ENCODE peak calls at places on chromosome 11, in nine cellular contexts. One of them, this sample, is unnamed.

GRCh38 chr11:122440783-122441701 is 214.5 kb upstream of the UBASH3B start:
- DNase-seq in GM13977: no peak
- DNase-seq in stimulated activated CD4-positive, alpha-beta T cell treated with anti-CD3 and anti-CD28 coated beads, Interleukin-12 subunit alpha, Interleukin-12 subunit beta, amount 100 ng/mL, for 24 hours: no peak
- DNase-seq in HFF-Myc: no peak
- DNase-seq in activated T-cell treated with anti-CD3 and anti-CD28 coated beads for 24 hours: no peak
- DNase-seq in heart right ventricle: peak; percentile 55
- DNase-seq in AML-193: no peak
- DNase-seq in ACHN: no peak
- DNase-seq in effector CD8-positive, alpha-beta T cell: no peak
- DNase-seq in this sample: no peak

GRCh38 chr11:92048415-92048814 is 176.2 kb upstream of the FAT3 start:
- DNase-seq in AML-193: no peak
- DNase-seq in activated T-cell treated with anti-CD3 and anti-CD28 coated beads for 24 hours: no peak
- DNase-seq in GM13977: no peak
- DNase-seq in HFF-Myc: no peak
- DNase-seq in heart right ventricle: no peak
- DNase-seq in stimulated activated CD4-positive, alpha-beta T cell treated with anti-CD3 and anti-CD28 coated beads, Interleukin-12 subunit alpha, Interleukin-12 subunit beta, amount 100 ng/mL, for 24 hours: no peak
- DNase-seq in ACHN: no peak
- DNase-seq in effector CD8-positive, alpha-beta T cell: no peak
- DNase-seq in this sample: no peak

GRCh38 chr11:17208257-17208999 is 642 bp upstream of the PIK3C2A start:
- DNase-seq in stimulated activated CD4-positive, alpha-beta T cell treated with anti-CD3 and anti-CD28 coated beads, Interleukin-12 subunit alpha, Interleukin-12 subunit beta, amount 100 ng/mL, for 24 hours: no peak
- DNase-seq in HFF-Myc: peak; percentile 35
- DNase-seq in activated T-cell treated with anti-CD3 and anti-CD28 coated beads for 24 hours: peak; percentile 15
- DNase-seq in AML-193: peak; percentile 24
- DNase-seq in effector CD8-positive, alpha-beta T cell: peak; percentile 34
- DNase-seq in ACHN: peak; percentile 78
- DNase-seq in heart right ventricle: peak; percentile 38
- DNase-seq in GM13977: peak; percentile 73
- DNase-seq in this sample: peak; percentile 63

GRCh38 chr11:110828086-110828485 is 115.8 kb upstream of the ARHGAP20 start:
- DNase-seq in GM13977: no peak
- DNase-seq in heart right ventricle: no peak
- DNase-seq in effector CD8-positive, alpha-beta T cell: no peak
- DNase-seq in HFF-Myc: no peak
- DNase-seq in stimulated activated CD4-positive, alpha-beta T cell treated with anti-CD3 and anti-CD28 coated beads, Interleukin-12 subunit alpha, Interleukin-12 subunit beta, amount 100 ng/mL, for 24 hours: no peak
- DNase-seq in activated T-cell treated with anti-CD3 and anti-CD28 coated beads for 24 hours: no peak
- DNase-seq in AML-193: no peak
- DNase-seq in ACHN: no peak
- DNase-seq in this sample: no peak

GRCh38 chr11:15673408-15673811 is 558.7 kb downstream of the INSC start:
- DNase-seq in effector CD8-positive, alpha-beta T cell: no peak
- DNase-seq in stimulated activated CD4-positive, alpha-beta T cell treated with anti-CD3 and anti-CD28 coated beads, Interleukin-12 subunit alpha, Interleukin-12 subunit beta, amount 100 ng/mL, for 24 hours: no peak
- DNase-seq in ACHN: no peak
- DNase-seq in GM13977: no peak
- DNase-seq in HFF-Myc: no peak
- DNase-seq in AML-193: no peak
- DNase-seq in activated T-cell treated with anti-CD3 and anti-CD28 coated beads for 24 hours: no peak
- DNase-seq in heart right ventricle: peak; percentile 38
- DNase-seq in this sample: no peak

GRCh38 chr11:14454861-14455632 is 44.6 kb downstream of the COPB1 start:
- DNase-seq in ACHN: peak; percentile 25
- DNase-seq in HFF-Myc: no peak
- DNase-seq in activated T-cell treated with anti-CD3 and anti-CD28 coated beads for 24 hours: no peak
- DNase-seq in GM13977: peak; percentile 24
- DNase-seq in effector CD8-positive, alpha-beta T cell: no peak
- DNase-seq in AML-193: peak; percentile 41
- DNase-seq in heart right ventricle: no peak
- DNase-seq in stimulated activated CD4-positive, alpha-beta T cell treated with anti-CD3 and anti-CD28 coated beads, Interleukin-12 subunit alpha, Interleukin-12 subunit beta, amount 100 ng/mL, for 24 hours: no peak
- DNase-seq in this sample: no peak

GRCh38 chr11:105109855-105110750 is 29.5 kb downstream of the CARD18 start:
- DNase-seq in ACHN: no peak
- DNase-seq in effector CD8-positive, alpha-beta T cell: no peak
- DNase-seq in heart right ventricle: peak; percentile 12
- DNase-seq in activated T-cell treated with anti-CD3 and anti-CD28 coated beads for 24 hours: no peak
- DNase-seq in HFF-Myc: no peak
- DNase-seq in AML-193: no peak
- DNase-seq in stimulated activated CD4-positive, alpha-beta T cell treated with anti-CD3 and anti-CD28 coated beads, Interleukin-12 subunit alpha, Interleukin-12 subunit beta, amount 100 ng/mL, for 24 hours: no peak
- DNase-seq in GM13977: no peak
- DNase-seq in this sample: no peak

GRCh38 chr11:69705901-69706787 is 2.3 kb upstream of the FGF19 start:
- DNase-seq in heart right ventricle: no peak
- DNase-seq in ACHN: no peak
- DNase-seq in stimulated activated CD4-positive, alpha-beta T cell treated with anti-CD3 and anti-CD28 coated beads, Interleukin-12 subunit alpha, Interleukin-12 subunit beta, amount 100 ng/mL, for 24 hours: no peak
- DNase-seq in AML-193: no peak
- DNase-seq in activated T-cell treated with anti-CD3 and anti-CD28 coated beads for 24 hours: no peak
- DNase-seq in HFF-Myc: no peak
- DNase-seq in effector CD8-positive, alpha-beta T cell: no peak
- DNase-seq in GM13977: no peak
- DNase-seq in this sample: no peak

GRCh38 chr11:108128772-108129171 is 7.4 kb downstream of the ACAT1 start:
- DNase-seq in ACHN: no peak
- DNase-seq in stimulated activated CD4-positive, alpha-beta T cell treated with anti-CD3 and anti-CD28 coated beads, Interleukin-12 subunit alpha, Interleukin-12 subunit beta, amount 100 ng/mL, for 24 hours: no peak
- DNase-seq in heart right ventricle: no peak
- DNase-seq in AML-193: no peak
- DNase-seq in GM13977: no peak
- DNase-seq in HFF-Myc: no peak
- DNase-seq in effector CD8-positive, alpha-beta T cell: no peak
- DNase-seq in activated T-cell treated with anti-CD3 and anti-CD28 coated beads for 24 hours: no peak
- DNase-seq in this sample: no peak

GRCh38 chr11:2222479-2222878 is 47.9 kb downstream of the ASCL2 start:
- DNase-seq in heart right ventricle: no peak
- DNase-seq in activated T-cell treated with anti-CD3 and anti-CD28 coated beads for 24 hours: no peak
- DNase-seq in AML-193: no peak
- DNase-seq in ACHN: no peak
- DNase-seq in HFF-Myc: peak; percentile 11
- DNase-seq in GM13977: no peak
- DNase-seq in stimulated activated CD4-positive, alpha-beta T cell treated with anti-CD3 and anti-CD28 coated beads, Interleukin-12 subunit alpha, Interleukin-12 subunit beta, amount 100 ng/mL, for 24 hours: no peak
- DNase-seq in effector CD8-positive, alpha-beta T cell: no peak
- DNase-seq in this sample: no peak

GRCh38 chr11:117356126-117356761 is 28.6 kb downstream of the CEP164 start:
- DNase-seq in AML-193: no peak
- DNase-seq in GM13977: no peak
- DNase-seq in activated T-cell treated with anti-CD3 and anti-CD28 coated beads for 24 hours: no peak
- DNase-seq in stimulated activated CD4-positive, alpha-beta T cell treated with anti-CD3 and anti-CD28 coated beads, Interleukin-12 subunit alpha, Interleukin-12 subunit beta, amount 100 ng/mL, for 24 hours: no peak
- DNase-seq in effector CD8-positive, alpha-beta T cell: no peak
- DNase-seq in ACHN: peak; percentile 1
- DNase-seq in HFF-Myc: no peak
- DNase-seq in heart right ventricle: no peak
- DNase-seq in this sample: no peak

GRCh38 chr11:34029176-34029575 is 22.4 kb upstream of the CAPRIN1 start:
- DNase-seq in stimulated activated CD4-positive, alpha-beta T cell treated with anti-CD3 and anti-CD28 coated beads, Interleukin-12 subunit alpha, Interleukin-12 subunit beta, amount 100 ng/mL, for 24 hours: no peak
- DNase-seq in GM13977: no peak
- DNase-seq in ACHN: no peak
- DNase-seq in AML-193: no peak
- DNase-seq in effector CD8-positive, alpha-beta T cell: no peak
- DNase-seq in activated T-cell treated with anti-CD3 and anti-CD28 coated beads for 24 hours: no peak
- DNase-seq in HFF-Myc: no peak
- DNase-seq in heart right ventricle: no peak
- DNase-seq in this sample: no peak

GRCh38 chr11:45736424-45736823 is 68.5 kb upstream of the SLC35C1 start:
- DNase-seq in effector CD8-positive, alpha-beta T cell: no peak
- DNase-seq in GM13977: no peak
- DNase-seq in AML-193: no peak
- DNase-seq in heart right ventricle: no peak
- DNase-seq in stimulated activated CD4-positive, alpha-beta T cell treated with anti-CD3 and anti-CD28 coated beads, Interleukin-12 subunit alpha, Interleukin-12 subunit beta, amount 100 ng/mL, for 24 hours: no peak
- DNase-seq in ACHN: no peak
- DNase-seq in HFF-Myc: peak; percentile 9
- DNase-seq in activated T-cell treated with anti-CD3 and anti-CD28 coated beads for 24 hours: no peak
- DNase-seq in this sample: no peak

GRCh38 chr11:71247551-71248250 is 4.7 kb downstream of the SHANK2 start:
- DNase-seq in effector CD8-positive, alpha-beta T cell: no peak
- DNase-seq in ACHN: no peak
- DNase-seq in stimulated activated CD4-positive, alpha-beta T cell treated with anti-CD3 and anti-CD28 coated beads, Interleukin-12 subunit alpha, Interleukin-12 subunit beta, amount 100 ng/mL, for 24 hours: no peak
- DNase-seq in AML-193: no peak
- DNase-seq in heart right ventricle: peak; percentile 13
- DNase-seq in HFF-Myc: no peak
- DNase-seq in GM13977: no peak
- DNase-seq in activated T-cell treated with anti-CD3 and anti-CD28 coated beads for 24 hours: no peak
- DNase-seq in this sample: no peak

GRCh38 chr11:44680982-44681597 is 45.7 kb upstream of the TSPAN18 start:
- DNase-seq in stimulated activated CD4-positive, alpha-beta T cell treated with anti-CD3 and anti-CD28 coated beads, Interleukin-12 subunit alpha, Interleukin-12 subunit beta, amount 100 ng/mL, for 24 hours: no peak
- DNase-seq in effector CD8-positive, alpha-beta T cell: no peak
- DNase-seq in heart right ventricle: no peak
- DNase-seq in HFF-Myc: no peak
- DNase-seq in activated T-cell treated with anti-CD3 and anti-CD28 coated beads for 24 hours: no peak
- DNase-seq in GM13977: no peak
- DNase-seq in AML-193: no peak
- DNase-seq in ACHN: no peak
- DNase-seq in this sample: peak; percentile 34

GRCh38 chr11:27183672-27184457 is 143.2 kb downstream of the BBOX1 start:
- DNase-seq in heart right ventricle: peak; percentile 59
- DNase-seq in effector CD8-positive, alpha-beta T cell: no peak
- DNase-seq in AML-193: peak; percentile 32
- DNase-seq in GM13977: peak; percentile 28
- DNase-seq in HFF-Myc: peak; percentile 52
- DNase-seq in ACHN: peak; percentile 50
- DNase-seq in stimulated activated CD4-positive, alpha-beta T cell treated with anti-CD3 and anti-CD28 coated beads, Interleukin-12 subunit alpha, Interleukin-12 subunit beta, amount 100 ng/mL, for 24 hours: peak; percentile 4
- DNase-seq in activated T-cell treated with anti-CD3 and anti-CD28 coated beads for 24 hours: peak; percentile 14
- DNase-seq in this sample: no peak

GRCh38 chr11:122920579-122920978 is 38.0 kb downstream of the JHY start:
- DNase-seq in AML-193: no peak
- DNase-seq in heart right ventricle: no peak
- DNase-seq in ACHN: no peak
- DNase-seq in HFF-Myc: no peak
- DNase-seq in effector CD8-positive, alpha-beta T cell: no peak
- DNase-seq in stimulated activated CD4-positive, alpha-beta T cell treated with anti-CD3 and anti-CD28 coated beads, Interleukin-12 subunit alpha, Interleukin-12 subunit beta, amount 100 ng/mL, for 24 hours: no peak
- DNase-seq in GM13977: no peak
- DNase-seq in activated T-cell treated with anti-CD3 and anti-CD28 coated beads for 24 hours: no peak
- DNase-seq in this sample: no peak

GRCh38 chr11:65787649-65788622 is 1.1 kb downstream of the OVOL1 start:
- DNase-seq in ACHN: no peak
- DNase-seq in GM13977: peak; percentile 70
- DNase-seq in HFF-Myc: no peak
- DNase-seq in heart right ventricle: no peak
- DNase-seq in AML-193: no peak
- DNase-seq in activated T-cell treated with anti-CD3 and anti-CD28 coated beads for 24 hours: no peak
- DNase-seq in effector CD8-positive, alpha-beta T cell: no peak
- DNase-seq in stimulated activated CD4-positive, alpha-beta T cell treated with anti-CD3 and anti-CD28 coated beads, Interleukin-12 subunit alpha, Interleukin-12 subunit beta, amount 100 ng/mL, for 24 hours: no peak
- DNase-seq in this sample: no peak

GRCh38 chr11:130675456-130675855 is 227.0 kb downstream of the ADAMTS15 start:
- DNase-seq in ACHN: no peak
- DNase-seq in stimulated activated CD4-positive, alpha-beta T cell treated with anti-CD3 and anti-CD28 coated beads, Interleukin-12 subunit alpha, Interleukin-12 subunit beta, amount 100 ng/mL, for 24 hours: no peak
- DNase-seq in HFF-Myc: no peak
- DNase-seq in effector CD8-positive, alpha-beta T cell: no peak
- DNase-seq in GM13977: no peak
- DNase-seq in heart right ventricle: peak; percentile 87
- DNase-seq in activated T-cell treated with anti-CD3 and anti-CD28 coated beads for 24 hours: no peak
- DNase-seq in AML-193: no peak
- DNase-seq in this sample: no peak

GRCh38 chr11:84384637-84385227 is 1098.6 kb upstream of the CCDC90B start:
- DNase-seq in activated T-cell treated with anti-CD3 and anti-CD28 coated beads for 24 hours: no peak
- DNase-seq in HFF-Myc: peak; percentile 10
- DNase-seq in GM13977: peak; percentile 20
- DNase-seq in ACHN: peak; percentile 37
- DNase-seq in AML-193: peak; percentile 7
- DNase-seq in heart right ventricle: peak; percentile 28
- DNase-seq in stimulated activated CD4-positive, alpha-beta T cell treated with anti-CD3 and anti-CD28 coated beads, Interleukin-12 subunit alpha, Interleukin-12 subunit beta, amount 100 ng/mL, for 24 hours: no peak
- DNase-seq in effector CD8-positive, alpha-beta T cell: no peak
- DNase-seq in this sample: peak; percentile 7

GRCh38 chr11:129055196-129055595 is 112.5 kb upstream of the TP53AIP1 start:
- DNase-seq in AML-193: no peak
- DNase-seq in heart right ventricle: no peak
- DNase-seq in ACHN: no peak
- DNase-seq in HFF-Myc: no peak
- DNase-seq in stimulated activated CD4-positive, alpha-beta T cell treated with anti-CD3 and anti-CD28 coated beads, Interleukin-12 subunit alpha, Interleukin-12 subunit beta, amount 100 ng/mL, for 24 hours: no peak
- DNase-seq in effector CD8-positive, alpha-beta T cell: no peak
- DNase-seq in activated T-cell treated with anti-CD3 and anti-CD28 coated beads for 24 hours: no peak
- DNase-seq in GM13977: no peak
- DNase-seq in this sample: no peak

GRCh38 chr11:119229736-119230135 is 23.6 kb downstream of the CBL start:
- DNase-seq in AML-193: no peak
- DNase-seq in HFF-Myc: no peak
- DNase-seq in effector CD8-positive, alpha-beta T cell: no peak
- DNase-seq in GM13977: no peak
- DNase-seq in ACHN: no peak
- DNase-seq in stimulated activated CD4-positive, alpha-beta T cell treated with anti-CD3 and anti-CD28 coated beads, Interleukin-12 subunit alpha, Interleukin-12 subunit beta, amount 100 ng/mL, for 24 hours: no peak
- DNase-seq in activated T-cell treated with anti-CD3 and anti-CD28 coated beads for 24 hours: no peak
- DNase-seq in heart right ventricle: no peak
- DNase-seq in this sample: no peak

GRCh38 chr11:113382121-113382520 is 5.5 kb upstream of the ANKK1 start:
- DNase-seq in ACHN: no peak
- DNase-seq in HFF-Myc: no peak
- DNase-seq in GM13977: no peak
- DNase-seq in heart right ventricle: no peak
- DNase-seq in AML-193: no peak
- DNase-seq in activated T-cell treated with anti-CD3 and anti-CD28 coated beads for 24 hours: no peak
- DNase-seq in effector CD8-positive, alpha-beta T cell: no peak
- DNase-seq in stimulated activated CD4-positive, alpha-beta T cell treated with anti-CD3 and anti-CD28 coated beads, Interleukin-12 subunit alpha, Interleukin-12 subunit beta, amount 100 ng/mL, for 24 hours: no peak
- DNase-seq in this sample: no peak

GRCh38 chr11:129546266-129546665 is 170.6 kb downstream of the BARX2 start:
- DNase-seq in heart right ventricle: no peak
- DNase-seq in stimulated activated CD4-positive, alpha-beta T cell treated with anti-CD3 and anti-CD28 coated beads, Interleukin-12 subunit alpha, Interleukin-12 subunit beta, amount 100 ng/mL, for 24 hours: no peak
- DNase-seq in ACHN: no peak
- DNase-seq in effector CD8-positive, alpha-beta T cell: no peak
- DNase-seq in GM13977: no peak
- DNase-seq in AML-193: no peak
- DNase-seq in HFF-Myc: no peak
- DNase-seq in activated T-cell treated with anti-CD3 and anti-CD28 coated beads for 24 hours: no peak
- DNase-seq in this sample: no peak

GRCh38 chr11:44516688-44517301 is 48.7 kb upstream of the CD82 start:
- DNase-seq in activated T-cell treated with anti-CD3 and anti-CD28 coated beads for 24 hours: no peak
- DNase-seq in AML-193: no peak
- DNase-seq in stimulated activated CD4-positive, alpha-beta T cell treated with anti-CD3 and anti-CD28 coated beads, Interleukin-12 subunit alpha, Interleukin-12 subunit beta, amount 100 ng/mL, for 24 hours: no peak
- DNase-seq in HFF-Myc: no peak
- DNase-seq in effector CD8-positive, alpha-beta T cell: no peak
- DNase-seq in GM13977: no peak
- DNase-seq in heart right ventricle: no peak
- DNase-seq in ACHN: no peak
- DNase-seq in this sample: no peak

This sample was measured in activated naive CD4-positive, alpha-beta T cell treated with anti-CD3 and anti-CD28 coated beads, Interleukin-2, amount 50 U/mL, for 72 hours.